ENCODE peak calls at places on chromosomes 11 and 22, in ten cellular contexts. V is left ventricle myocardium inferior; J is mammary epithelial cell; S is sigmoid colon; B is tibial artery; G is adrenal gland; P is PC-3; A is body of pancreas; X is effector memory CD4-positive, alpha-beta T cell; L is mesendoderm. U is an unnamed sample.

GRCh38 chr11:46446343-46446751 is 54.8 kb upstream of the CHRM4 start:
- DNase-seq in L (peak; percentile 64), B (no peak), X (no peak), A (no peak), J (no peak), G (no peak), V (no peak), P (no peak), S (no peak), U (no peak)

GRCh38 chr11:95794086-95794485 is 3.8 kb downstream of the CEP57 start:
- DNase-seq in L (no peak), J (no peak), S (no peak), V (no peak), A (no peak), P (peak; percentile 52), G (no peak), B (no peak), X (no peak), U (no peak)

GRCh38 chr22:41092847-41093371 is 517 bp downstream of the EP300 start:
- DNase-seq in P (peak; percentile 22), L (peak; percentile 35), G (peak; percentile 31), B (no peak), A (peak; percentile 43), S (no peak), V (no peak), J (peak; percentile 44), X (no peak), U (no peak)

GRCh38 chr11:62071408-62071807 is 52.4 kb upstream of the INCENP start:
- DNase-seq in B (no peak), G (no peak), P (no peak), X (no peak), L (no peak), V (no peak), S (no peak), J (no peak), A (no peak), U (no peak)

GRCh38 chr22:39471421-39472141 is 14.8 kb downstream of the MGAT3 start:
- DNase-seq in V (no peak), S (no peak), X (no peak), P (no peak), B (no peak), A (no peak), L (peak; percentile 80), J (peak; percentile 21), G (no peak), U (no peak)

GRCh38 chr22:27885977-27886842 is 32.8 kb downstream of the PITPNB start:
- DNase-seq in X (no peak), G (no peak), A (peak; percentile 42), B (peak; percentile 40), V (no peak), P (peak; percentile 50), L (peak; percentile 79), J (peak; percentile 52), S (no peak), U (no peak)

GRCh38 chr11:107018274-107018901 is at the start of gene GUCY1A2:
- DNase-seq in P (no peak), S (peak; percentile 55), V (peak; percentile 27), A (peak; percentile 14), B (no peak), J (no peak), L (peak; percentile 62), X (no peak), G (no peak), U (peak; percentile 82)

GRCh38 chr11:67626970-67627369 is 2.8 kb downstream of the NUDT8 start:
- DNase-seq in P (no peak), X (no peak), B (no peak), G (peak; percentile 9), J (no peak), S (no peak), L (peak; percentile 72), A (no peak), V (no peak), U (peak; percentile 57)

GRCh38 chr11:34633640-34633989 is 12.7 kb downstream of the EHF start:
- DNase-seq in S (no peak), P (no peak), V (no peak), A (no peak), G (no peak), J (no peak), X (no peak), L (no peak), B (no peak), U (no peak)

GRCh38 chr22:20027966-20028854 is 7.3 kb downstream of the TANGO2 start:
- DNase-seq in L (no peak), P (peak; percentile 21), A (no peak), G (no peak), J (no peak), X (no peak), B (no peak), V (no peak), S (no peak), U (peak; percentile 17)

GRCh38 chr22:17476838-17477237 is 86.5 kb upstream of the SLC25A18 start:
- DNase-seq in P (no peak), B (no peak), J (peak; percentile 5), X (no peak), G (no peak), A (no peak), L (peak; percentile 82), V (no peak), S (no peak), U (no peak)

GRCh38 chr11:61827573-61828378 is at the start of gene FADS2:
- DNase-seq in X (peak; percentile 12), P (peak; percentile 93), L (peak; percentile 98), S (peak; percentile 92), A (peak; percentile 71), V (peak; percentile 92), J (peak; percentile 60), G (peak; percentile 98), B (peak; percentile 94), U (peak; percentile 98)

GRCh38 chr11:118304809-118305248 is 299 bp downstream of the CD3E start:
- DNase-seq in S (no peak), B (no peak), L (no peak), P (no peak), V (no peak), G (no peak), X (no peak), A (no peak), J (no peak), U (no peak)

GRCh38 chr11:94751806-94752205 is 16.4 kb upstream of the AMOTL1 start:
- DNase-seq in J (no peak), S (no peak), V (no peak), L (no peak), A (no peak), G (no peak), P (peak; percentile 63), B (no peak), X (no peak), U (no peak)

GRCh38 chr11:33579101-33579500 is 121.5 kb downstream of the C11orf91 start:
- DNase-seq in S (no peak), A (no peak), X (no peak), L (no peak), B (no peak), P (no peak), V (no peak), G (no peak), J (no peak), U (no peak)

GRCh38 chr11:27717801-27718229 is 17.6 kb upstream of the BDNF start:
- DNase-seq in S (no peak), X (no peak), L (peak; percentile 77), G (no peak), V (no peak), B (no peak), A (no peak), J (no peak), P (no peak), U (no peak)

DNA sequence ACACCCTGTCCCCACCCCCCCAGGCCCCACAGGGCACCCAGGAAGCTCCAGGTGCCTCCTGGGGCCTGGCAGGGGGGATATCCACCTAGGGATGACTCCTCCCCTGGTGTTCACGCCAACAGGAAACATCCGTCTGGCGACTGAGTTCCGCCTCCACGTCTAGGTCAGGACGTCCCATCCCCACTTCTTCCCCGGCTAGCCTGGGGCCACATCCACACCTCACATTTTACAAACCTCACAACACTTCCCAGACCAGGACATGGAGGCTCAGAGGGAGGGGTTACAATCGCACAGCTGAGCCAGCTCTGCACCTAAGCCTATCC is 21.0 kb downstream of the MAFF start:
- DNase-seq in P (no peak), X (no peak), L (no peak), G (no peak), S (no peak), B (no peak), A (no peak), J (peak; percentile 42), V (no peak), U (no peak)
- H3K4me1 ChIP-seq in P (peaks cover 22% of the 10 kb centered on the region), X (peaks cover 31% of the 10 kb centered on the region), L (peaks cover 3% of the 10 kb centered on the region), G (peaks cover 25% of the 10 kb centered on the region), S (peaks cover 31% of the 10 kb centered on the region), B (peaks cover 10% of the 10 kb centered on the region), A (peaks cover 16% of the 10 kb centered on the region), J (peaks cover 59% of the 10 kb centered on the region), V (peaks cover 52% of the 10 kb centered on the region), U (peaks cover 12% of the 10 kb centered on the region)

GRCh38 chr11:119691020-119691666 is 37.9 kb downstream of the NECTIN1 start:
- DNase-seq in P (no peak), B (no peak), S (no peak), A (no peak), V (no peak), X (peak; percentile 8), L (no peak), G (no peak), J (peak; percentile 65), U (no peak)
- H3K27ac ChIP-seq in P (no peak overlapping the region), B (no peak overlapping the region), S (no peak overlapping the region), A (no peak overlapping the region), V (no peak overlapping the region), X (no peak overlapping the region), L (no peak overlapping the region), G (no peak overlapping the region), J (peak overlapping the region; percentile 97), U (no peak overlapping the region)

DNA sequence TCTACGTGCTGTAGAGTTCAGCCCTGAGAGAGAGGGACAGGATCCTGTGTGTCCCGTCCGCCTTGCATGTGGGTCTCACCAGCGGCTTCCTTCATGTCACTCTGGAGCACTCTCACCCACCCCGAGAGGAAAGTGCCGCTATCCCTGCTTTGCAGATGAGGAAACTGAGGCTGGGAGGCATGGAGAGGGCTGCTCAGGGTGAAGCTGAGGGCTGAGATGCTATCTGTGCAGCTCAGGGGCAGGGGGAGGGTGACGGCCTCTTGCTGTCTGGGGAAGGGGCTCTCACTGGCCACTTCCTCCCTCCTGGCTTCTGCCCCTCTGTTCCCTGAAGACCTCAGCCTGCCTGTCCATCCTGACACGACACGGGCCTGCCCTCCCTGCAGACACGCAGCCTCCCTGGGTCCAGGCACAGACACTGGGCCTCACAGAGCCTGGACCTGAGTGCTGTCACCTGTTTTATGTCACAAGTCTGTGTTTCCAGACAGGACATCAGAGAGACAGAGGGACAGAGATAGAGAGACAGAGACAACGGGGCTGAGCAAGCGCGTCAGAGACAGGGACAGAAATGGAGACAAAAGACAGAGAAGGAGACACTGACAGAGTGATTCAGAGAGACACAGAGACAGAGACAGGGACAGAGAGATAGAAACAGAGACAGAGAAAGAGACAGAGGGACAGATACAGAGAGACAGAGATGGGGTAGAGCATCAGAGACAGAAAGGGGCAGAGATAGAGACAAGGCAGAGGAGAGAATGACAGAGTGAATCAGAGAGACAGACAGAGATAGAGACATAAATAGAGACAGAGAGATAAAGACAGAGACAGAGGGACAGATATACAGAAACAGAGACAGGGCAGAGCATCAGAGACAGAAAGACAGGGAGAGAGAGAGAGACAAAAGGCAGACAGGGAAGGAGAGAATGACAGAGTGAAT is 53.1 kb downstream of the MCM5 start:
- DNase-seq in G (no peak), P (no peak), V (no peak), L (no peak), J (no peak), B (no peak), S (no peak), A (no peak), X (no peak), U (no peak)
- H3K4me3 ChIP-seq in G (no peak overlapping the region), P (no peak overlapping the region), V (no peak overlapping the region), L (no peak overlapping the region), J (no peak overlapping the region), B (no peak overlapping the region), S (no peak overlapping the region), A (no peak overlapping the region), X (no peak overlapping the region), U (no peak overlapping the region)

GRCh38 chr11:3046190-3046589 is 11.0 kb downstream of the CARS1 start:
- DNase-seq in A (no peak), B (no peak), P (peak; percentile 8), L (no peak), J (no peak), G (no peak), V (no peak), S (no peak), X (no peak), U (peak; percentile 60)
- H3K4me1 ChIP-seq in A (peaks cover 61% of the 10 kb centered on the region), B (no peaks in the 10 kb centered on the region), P (peaks cover 15% of the 10 kb centered on the region), L (no peaks in the 10 kb centered on the region), J (peaks cover 18% of the 10 kb centered on the region), G (peaks cover 40% of the 10 kb centered on the region), V (peaks cover 63% of the 10 kb centered on the region), S (peaks cover 87% of the 10 kb centered on the region), X (peaks cover 15% of the 10 kb centered on the region), U (peaks cover 23% of the 10 kb centered on the region)

U was measured in kidney.